ENCODE peak calls at places on chromosomes 13 and 19, in four cellular contexts. B is K562, L is GM12878, R is HepG2. Q is an unnamed sample.

GRCh38 chr19:29714371-29714952 is 599 bp downstream of the C19orf12 start:
- DNase-seq in B (peak), L (no peak), R (no peak), Q (no peak)

GRCh38 chr19:58059003-58059671 is at the start of gene ZNF135:
- DNase-seq in B (no peak), L (no peak), R (no peak), Q (no peak)

GRCh38 chr13:111505175-111505777 is 184.8 kb downstream of the TEX29 start:
- DNase-seq in B (peak), L (no peak), R (peak), Q (peak)

GRCh38 chr19:1489463-1489971 is 633 bp downstream of the PCSK4 start:
- DNase-seq in B (no peak), L (no peak), R (no peak), Q (no peak)

GRCh38 chr19:53977991-53978731 is 13.3 kb upstream of the CACNG6 start:
- DNase-seq in B (peak), L (no peak), R (no peak), Q (peak)

GRCh38 chr13:113917523-113918371 is 53.9 kb upstream of the GAS6 start:
- DNase-seq in B (no peak), L (no peak), R (no peak), Q (no peak)

GRCh38 chr13:88590574-88590973 is 919.4 kb downstream of the SLITRK5 start:
- DNase-seq in B (no peak), L (no peak), R (no peak), Q (no peak)

GRCh38 chr19:13817615-13818371 is 22.6 kb downstream of the ZSWIM4 start:
- DNase-seq in B (peak), L (no peak), R (no peak), Q (no peak)

GRCh38 chr13:65725001-65725400 is 1505.1 kb downstream of the PCDH9 start:
- DNase-seq in B (no peak), L (no peak), R (no peak), Q (no peak)

DNA sequence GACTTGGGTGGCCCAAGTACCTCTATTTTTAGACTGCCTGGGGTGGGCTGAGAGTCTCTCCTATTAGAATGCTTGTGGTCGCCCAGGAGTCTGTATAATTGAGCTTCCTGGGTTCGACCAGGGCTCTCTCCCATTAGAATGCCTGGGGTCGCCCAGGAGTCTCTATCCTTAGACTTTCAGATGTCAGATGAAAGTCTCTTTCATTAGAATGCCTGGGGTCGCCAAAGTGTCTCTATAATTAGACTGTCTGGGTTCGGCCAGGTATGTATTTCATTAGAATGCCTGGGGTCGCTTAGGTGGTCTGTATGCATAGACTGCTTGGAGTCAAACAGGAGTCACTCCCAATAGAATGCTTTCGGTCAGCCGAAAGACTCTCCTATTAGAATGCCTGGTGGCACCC is 1471.7 kb downstream of the UQCRFS1 start:
- DNase-seq in B (no peak), L (no peak), R (no peak), Q (no peak)
- TF ChIP-seq FOXK2 in B (no peak), L (no peak), R (no peak), Q (no peak)

DNA sequence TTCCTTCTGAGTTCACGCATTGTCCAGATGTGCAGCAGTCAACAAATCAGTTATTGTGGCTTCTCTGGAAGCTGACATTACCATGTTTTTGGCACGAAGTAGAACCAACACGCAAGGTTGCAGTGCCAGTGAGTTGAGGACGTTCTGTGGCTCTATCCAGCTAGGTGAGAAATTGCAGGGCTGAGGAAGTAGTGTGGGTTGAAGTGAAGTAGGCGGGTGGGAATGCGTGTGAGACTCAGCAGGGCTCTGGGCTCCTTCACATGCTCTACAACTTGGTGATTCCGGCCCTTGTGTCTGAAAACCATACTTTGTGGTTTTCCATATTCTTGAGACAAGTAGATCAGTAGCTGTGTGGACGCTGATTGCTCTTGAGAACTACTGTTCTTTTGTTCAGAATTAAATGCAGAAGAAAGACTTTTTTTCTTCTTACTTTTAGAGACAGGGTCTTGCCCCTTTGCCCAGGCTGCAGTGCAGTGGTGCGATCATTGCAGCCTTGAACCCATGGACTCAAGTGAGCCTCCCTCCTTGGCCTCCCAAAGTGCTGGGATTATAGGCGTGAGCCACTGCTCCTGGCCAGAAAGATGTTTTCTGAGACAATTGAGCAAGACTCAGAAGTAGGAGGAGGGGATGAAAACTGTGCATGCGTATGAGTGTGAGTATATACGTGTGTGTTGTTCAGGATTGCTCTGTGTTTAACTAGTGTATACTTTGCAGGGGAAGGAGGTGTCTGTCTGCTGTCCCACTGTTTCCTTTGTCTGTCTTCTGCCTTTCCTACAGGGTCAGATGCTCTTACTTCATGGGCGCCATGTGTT is 46.2 kb downstream of the GATAD2A start:
- DNase-seq in B (no peak), L (peak), R (no peak), Q (no peak)
- TF ChIP-seq FOXK2 in B (no peak), L (no peak), R (no peak), Q (no peak)

DNA sequence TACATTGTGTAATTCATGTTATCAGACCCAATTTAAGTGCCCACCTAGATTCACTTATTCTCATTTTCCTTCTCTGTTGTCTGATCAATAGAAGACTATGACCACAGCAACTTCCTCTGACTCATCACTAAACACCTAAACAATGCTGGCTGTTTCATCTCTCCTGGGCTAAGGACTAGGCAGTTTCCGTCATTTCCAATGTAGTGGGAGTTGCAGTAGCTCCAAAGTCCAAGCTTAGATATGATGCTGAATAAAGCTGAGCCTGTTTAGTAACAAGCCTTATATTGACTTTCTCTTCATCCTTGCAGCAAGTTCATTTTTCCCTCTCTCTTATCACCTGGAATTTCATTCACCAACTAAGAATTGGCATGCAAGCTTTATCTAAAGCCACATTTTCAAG is 53.5 kb upstream of the PCDH9 start:
- DNase-seq in B (no peak), L (no peak), R (peak), Q (no peak)
- TF ChIP-seq FOXK2 in B (no peak), L (no peak), R (no peak), Q (no peak)

GRCh38 chr19:32345261-32346207 is at the start of gene ZNF507:
- DNase-seq in B (peak), L (no peak), R (peak), Q (peak)
- TF ChIP-seq FOXK2 in B (peak), L (no peak), R (no peak), Q (no peak)

GRCh38 chr13:40993119-40993518 is 26.0 kb downstream of the ELF1 start:
- DNase-seq in B (no peak), L (no peak), R (no peak), Q (no peak)

GRCh38 chr13:40994581-40995230 is 24.4 kb downstream of the ELF1 start:
- DNase-seq in B (no peak), L (no peak), R (no peak), Q (no peak)

GRCh38 chr13:40995997-40996396 is 23.1 kb downstream of the ELF1 start:
- DNase-seq in B (no peak), L (no peak), R (no peak), Q (no peak)

GRCh38 chr13:40992678-40993077 is 26.4 kb downstream of the ELF1 start:
- DNase-seq in B (no peak), L (no peak), R (no peak), Q (no peak)

DNA sequence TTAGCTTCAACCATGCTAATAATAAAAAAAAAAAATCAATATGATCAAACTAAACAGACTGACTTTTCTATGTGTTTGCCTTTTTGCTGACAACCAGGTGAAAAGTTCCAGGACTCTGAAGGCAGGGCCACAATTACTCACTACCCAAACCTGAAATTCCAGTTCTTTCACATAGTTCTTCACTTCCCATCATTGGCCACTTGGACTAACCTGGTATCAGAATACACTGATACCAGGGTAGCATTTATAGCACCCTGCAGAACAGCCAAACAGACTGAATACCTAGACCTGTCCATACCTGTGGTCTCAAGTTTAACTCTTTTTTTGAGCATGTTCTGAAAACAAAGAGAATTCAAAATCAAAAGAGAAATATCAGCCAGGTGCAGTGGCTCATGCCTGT is 25.1 kb downstream of the ELF1 start:
- DNase-seq in B (no peak), L (no peak), R (no peak), Q (no peak)
- TF ChIP-seq FOXK2 in B (no peak), L (no peak), R (no peak), Q (no peak)

DNA sequence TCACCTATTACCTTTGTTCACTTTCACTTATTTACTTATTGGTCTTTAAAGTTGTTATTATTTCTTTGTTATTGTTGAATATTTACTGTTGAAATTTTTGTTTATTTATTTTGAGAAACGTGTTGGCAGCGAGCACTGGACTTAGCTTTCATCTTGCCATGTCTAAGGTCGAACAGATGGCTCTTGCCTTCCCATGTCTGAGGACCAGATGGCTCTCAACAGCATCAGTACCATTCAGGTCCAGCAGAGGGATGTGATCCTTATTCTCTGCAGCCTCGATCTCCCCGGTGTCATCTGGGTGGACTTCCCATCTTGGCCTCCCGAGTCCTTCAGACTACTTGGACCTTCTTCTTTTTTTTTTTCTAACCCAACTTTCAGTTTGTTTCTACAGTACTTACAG is 1437.6 kb downstream of the UQCRFS1 start:
- DNase-seq in B (no peak), L (no peak), R (no peak), Q (no peak)
- TF ChIP-seq FOXK2 in B (no peak), L (no peak), R (no peak), Q (no peak)

GRCh38 chr13:39037880-39038568 is at the start of the genes NHLRC3 and PROSER1:
- DNase-seq in B (peak), L (peak), R (peak), Q (peak)

GRCh38 chr13:39036212-39036611 is 1.7 kb downstream of the PROSER1 start:
- DNase-seq in B (no peak), L (no peak), R (peak), Q (no peak)

GRCh38 chr13:39038569-39038898 is 278 bp downstream of the NHLRC3 start:
- DNase-seq in B (peak), L (no peak), R (peak), Q (no peak)

GRCh38 chr13:39039033-39039432 is 777 bp downstream of the NHLRC3 start:
- DNase-seq in B (no peak), L (no peak), R (peak), Q (no peak)

GRCh38 chr13:39037410-39037879 is 444 bp downstream of the PROSER1 start:
- DNase-seq in B (no peak), L (no peak), R (no peak), Q (peak)
- TF ChIP-seq FOXK2 in B (no peak), L (no peak), R (no peak), Q (no peak)

GRCh38 chr19:11856568-11857264 is 8.2 kb downstream of the ZNF439 start:
- DNase-seq in B (no peak), L (no peak), R (no peak), Q (no peak)

GRCh38 chr19:11861301-11861700 is 12.8 kb downstream of the ZNF439 start:
- DNase-seq in B (no peak), L (no peak), R (no peak), Q (no peak)

GRCh38 chr19:11860721-11861120 is 12.2 kb downstream of the ZNF439 start:
- DNase-seq in B (no peak), L (no peak), R (no peak), Q (no peak)
- TF ChIP-seq FOXK2 in B (no peak), L (no peak), R (no peak), Q (no peak)

DNA sequence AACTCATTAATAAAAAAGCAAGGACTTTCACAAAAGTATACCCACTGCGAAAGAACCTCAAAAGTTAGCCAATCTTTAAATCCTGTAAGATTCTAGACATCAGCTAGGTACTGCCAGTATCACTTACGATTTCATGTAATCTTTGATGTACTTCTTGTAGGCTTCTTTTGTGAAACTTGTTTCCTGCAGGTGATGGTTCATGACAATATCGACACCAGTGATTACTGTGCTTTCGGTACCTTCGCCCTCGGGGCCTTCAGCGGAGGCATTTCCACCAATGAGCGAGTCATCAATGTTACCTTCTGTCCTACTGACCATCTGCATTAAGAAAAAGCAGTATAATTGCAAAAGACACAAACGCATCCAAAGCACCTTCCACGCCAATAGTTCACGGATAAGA is 1.1 kb downstream of the TPT1 start:
- DNase-seq in B (no peak), L (no peak), R (no peak), Q (no peak)
- TF ChIP-seq FOXK2 in B (no peak), L (no peak), R (no peak), Q (no peak)